ENCODE peak calls at places on chromosomes 1 and 21, in seven cellular contexts. X is astrocyte, T is HCT116, V is Ammon's horn, Z is GM12891, E is fibroblast of the aortic adventitia, N is GM04504. J is an unnamed sample.

GRCh38 chr1:174693085-174693484 is 245.3 kb downstream of the GPR52 start:
- DNase-seq in T (no peak), E (peak; percentile 3), Z (no peak), X (no peak), V (no peak), N (no peak), J (no peak)

GRCh38 chr1:21781971-21782867 is 730 bp downstream of the USP48 start:
- DNase-seq in N (no peak), X (peak; percentile 45), E (peak; percentile 69), T (no peak), Z (no peak), V (peak; percentile 67), J (peak; percentile 18)

GRCh38 chr1:18871401-18872070 is 12.1 kb upstream of the TAS1R2 start:
- DNase-seq in Z (no peak), T (no peak), N (no peak), X (no peak), V (no peak), E (no peak), J (no peak)

GRCh38 chr1:209150114-209150513 is 433.4 kb upstream of the CAMK1G start:
- DNase-seq in N (peak; percentile 4), T (no peak), V (no peak), Z (no peak), E (peak; percentile 59), X (peak; percentile 39), J (no peak)

GRCh38 chr1:146049436-146049835 is 27.9 kb upstream of the HJV start:
- DNase-seq in V (no peak), E (no peak), Z (no peak), T (no peak), N (no peak), X (no peak), J (no peak)

GRCh38 chr1:160658956-160659255 is 12.1 kb upstream of the SLAMF1 start:
- DNase-seq in Z (no peak), T (no peak), N (no peak), X (no peak), E (no peak), V (no peak), J (no peak)

GRCh38 chr1:171801395-171801990 is 20.0 kb downstream of the METTL13 start:
- DNase-seq in V (peak; percentile 78), N (no peak), X (peak; percentile 10), E (peak; percentile 65), Z (no peak), T (no peak), J (no peak)

GRCh38 chr1:8816831-8817412 is 518 bp downstream of the RERE start:
- DNase-seq in E (no peak), T (no peak), X (no peak), N (no peak), V (peak; percentile 19), Z (peak; percentile 25), J (no peak)

GRCh38 chr21:41631564-41632461 is 123.9 kb upstream of the TMPRSS2 start:
- DNase-seq in N (no peak), T (no peak), Z (no peak), X (peak; percentile 35), V (no peak), E (peak; percentile 33), J (no peak)

GRCh38 chr1:115764541-115764940 is 4.0 kb downstream of the CASQ2 start:
- DNase-seq in E (peak; percentile 38), X (no peak), V (no peak), N (no peak), T (peak; percentile 34), Z (no peak), J (no peak)

GRCh38 chr1:85200367-85200869 is 398 bp downstream of the SYDE2 start:
- DNase-seq in X (no peak), N (no peak), Z (peak; percentile 19), T (no peak), V (peak; percentile 17), E (no peak), J (peak; percentile 34)

GRCh38 chr1:24900985-24901781 is 28.9 kb downstream of the RUNX3 start:
- DNase-seq in N (no peak), E (no peak), V (no peak), Z (no peak), T (no peak), X (no peak), J (no peak)